ENCODE peak calls at places on chromosomes 16 and 17, in nine cellular contexts. T, U, Z, W, Q, D, V, E and A are unnamed samples.
A peak's percentile ranks its signal among the peaks of the same experiment; 100 is the strongest.

GRCh38 chr17:12765544-12765943 is 23.8 kb upstream of the ARHGAP44 start:
- DNase-seq in T (no peak), U (peak; percentile 40), Z (peak; percentile 46), W (peak; percentile 75), Q (no peak), D (peak; percentile 90), V (no peak), E (peak; percentile 86), A (no peak)

GRCh38 chr17:10733666-10734065 is 3.8 kb upstream of the TMEM220 start:
- DNase-seq in T (no peak), U (no peak), Z (no peak), W (no peak), Q (no peak), D (no peak), V (no peak), E (no peak), A (no peak)

GRCh38 chr16:2025251-2025650 is 1.5 kb upstream of the NHERF2 start:
- DNase-seq in T (no peak), U (no peak), Z (no peak), W (no peak), Q (peak; percentile 85), D (no peak), V (no peak), E (no peak), A (no peak)

GRCh38 chr16:50676684-50677225 is 4.4 kb downstream of the SNX20 start:
- DNase-seq in T (no peak), U (no peak), Z (no peak), W (no peak), Q (no peak), D (no peak), V (no peak), E (no peak), A (no peak)

GRCh38 chr16:53159781-53160436 is 105.1 kb downstream of the CHD9 start:
- DNase-seq in T (no peak), U (no peak), Z (no peak), W (peak; percentile 70), Q (no peak), D (peak; percentile 73), V (peak; percentile 65), E (peak; percentile 77), A (no peak)

GRCh38 chr17:56112086-56112485 is 41.2 kb upstream of the ANKFN1 start:
- DNase-seq in T (no peak), U (no peak), Z (no peak), W (peak; percentile 2), Q (no peak), D (no peak), V (no peak), E (peak; percentile 4), A (no peak)

GRCh38 chr16:75996491-75996890 is 270.2 kb upstream of the CPHXL start:
- DNase-seq in T (no peak), U (no peak), Z (no peak), W (no peak), Q (no peak), D (no peak), V (no peak), E (no peak), A (no peak)

GRCh38 chr16:82735176-82735575 is 108.4 kb downstream of the CDH13 start:
- DNase-seq in T (no peak), U (no peak), Z (no peak), W (no peak), Q (no peak), D (peak; percentile 14), V (no peak), E (no peak), A (no peak)

DNA sequence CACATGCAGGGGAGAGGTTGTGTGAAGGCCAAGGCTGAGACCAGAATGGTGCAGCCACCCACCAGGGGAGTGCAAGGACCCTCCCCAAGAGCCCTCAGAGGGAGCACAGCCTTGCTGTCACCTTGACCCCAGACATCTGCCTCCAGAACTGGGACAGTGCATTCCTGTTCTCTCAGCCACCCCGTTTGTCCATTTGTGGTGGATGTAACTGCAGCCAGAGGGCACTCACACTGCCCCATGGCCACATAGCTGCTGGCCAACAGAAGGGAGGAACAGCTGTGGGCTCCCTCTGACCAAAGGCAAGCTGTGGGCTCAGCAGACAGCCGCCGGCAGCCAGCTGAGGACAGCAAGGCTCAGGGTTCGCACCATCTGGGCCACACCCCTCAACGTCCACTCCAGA is 49.8 kb upstream of the KLHDC4 start:
- DNase-seq in T (no peak), U (no peak), Z (no peak), W (no peak), Q (no peak), D (no peak), V (peak; percentile 43), E (no peak), A (no peak)
- TF ChIP-seq CTCF in T (peak; percentile 33), U (no peak), Z (no peak), W (no peak), Q (no peak), D (no peak), V (peak; percentile 26), E (no peak), A (no peak)

GRCh38 chr17:32489320-32490100 is 2.7 kb downstream of the CDK5R1 start:
- DNase-seq in T (no peak), U (no peak), Z (no peak), W (no peak), Q (no peak), D (no peak), V (no peak), E (no peak), A (no peak)

GRCh38 chr17:32488604-32489180 is 1.9 kb downstream of the CDK5R1 start:
- DNase-seq in T (no peak), U (no peak), Z (no peak), W (no peak), Q (peak; percentile 20), D (no peak), V (no peak), E (no peak), A (no peak)

GRCh38 chr17:32488177-32488542 is 1.4 kb downstream of the CDK5R1 start:
- DNase-seq in T (no peak), U (no peak), Z (no peak), W (no peak), Q (no peak), D (no peak), V (no peak), E (no peak), A (no peak)

GRCh38 chr17:32491371-32492280 is 4.8 kb downstream of the CDK5R1 start:
- DNase-seq in T (no peak), U (no peak), Z (no peak), W (no peak), Q (peak; percentile 32), D (no peak), V (no peak), E (no peak), A (no peak)

DNA sequence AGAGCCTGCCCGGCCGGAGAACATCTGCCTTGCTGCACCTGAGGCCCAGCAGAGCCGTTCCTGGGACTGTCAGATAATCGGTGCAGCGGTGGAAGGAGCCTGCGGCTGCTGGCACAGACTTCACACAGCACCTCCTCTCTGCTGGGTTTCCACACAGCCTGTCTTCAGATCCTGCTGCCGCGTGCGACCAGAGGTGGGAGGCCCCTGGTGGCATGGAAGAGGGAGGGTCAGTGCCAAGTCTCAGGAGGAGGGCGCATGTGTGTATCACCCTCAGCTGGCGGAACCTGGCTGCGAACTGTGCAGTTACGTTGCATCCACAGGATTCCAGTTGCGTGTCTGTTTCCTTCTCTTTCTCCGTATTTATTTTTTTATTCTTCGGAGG is 3.3 kb downstream of the CDK5R1 start:
- DNase-seq in T (no peak), U (no peak), Z (no peak), W (no peak), Q (peak; percentile 48), D (no peak), V (no peak), E (no peak), A (no peak)
- TF ChIP-seq CTCF in T (no peak), U (no peak), Z (no peak), W (no peak), Q (no peak), D (no peak), V (no peak), E (no peak), A (no peak)

DNA sequence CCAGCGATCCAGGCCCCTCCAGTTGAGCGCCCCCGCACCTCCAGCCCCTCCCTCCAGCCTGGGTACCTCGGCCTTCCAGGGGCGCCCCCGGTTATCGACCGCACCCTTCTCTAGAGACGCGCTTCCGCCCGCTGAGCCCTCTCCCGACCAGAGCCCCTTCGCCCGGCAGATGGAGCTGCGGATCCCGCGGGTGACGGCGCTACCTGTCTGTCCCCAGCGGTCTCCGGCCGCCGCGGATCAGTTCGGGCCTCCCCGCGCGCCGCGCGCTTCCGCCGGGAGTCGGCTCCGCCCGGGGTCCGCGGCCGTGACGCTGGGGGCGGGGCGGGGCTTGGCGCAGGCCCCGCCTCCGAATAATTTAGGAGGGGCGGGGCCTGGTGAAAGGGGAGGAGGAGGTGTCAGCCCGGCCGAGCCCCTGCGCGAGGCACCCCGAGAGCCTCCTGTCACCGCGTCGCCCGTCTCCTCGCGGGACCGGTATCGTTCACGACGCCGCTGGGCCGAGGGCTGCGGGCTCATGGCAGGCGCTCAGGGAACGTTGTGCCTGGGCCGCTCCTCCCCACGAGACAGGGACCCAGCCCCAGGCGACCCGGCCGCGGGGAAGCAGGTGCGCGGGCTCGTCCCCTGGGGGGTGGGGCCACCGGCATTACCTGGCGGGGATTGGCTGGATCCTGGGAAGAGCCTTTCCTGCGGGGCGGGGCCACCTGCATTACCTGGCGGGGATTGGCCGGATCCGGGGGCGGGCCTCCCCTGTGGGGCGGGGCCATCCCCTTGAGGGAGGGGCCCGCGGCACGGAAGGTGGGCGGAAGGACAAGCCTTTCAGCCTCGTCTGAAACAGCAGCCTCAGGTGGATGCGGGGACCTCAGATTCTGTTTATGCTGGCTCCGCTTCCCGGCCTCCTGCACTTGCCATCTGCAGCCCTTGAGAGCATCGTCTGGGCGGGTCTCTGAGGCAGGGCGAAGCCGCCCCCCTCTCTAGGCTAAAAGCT is at the start of gene SPATA2L:
- DNase-seq in T (peak; percentile 86), U (peak; percentile 93), Z (peak; percentile 71), W (peak; percentile 97), Q (peak; percentile 98), D (peak; percentile 82), V (peak; percentile 98), E (peak; percentile 69), A (peak; percentile 95)
- TF ChIP-seq CTCF in T (peak; percentile 12), U (peak; percentile 15), Z (no peak), W (peak; percentile 34), Q (no peak), D (no peak), V (peak; percentile 28), E (peak; percentile 10), A (peak; percentile 35)

GRCh38 chr17:82415786-82416185 is 2.4 kb upstream of the HEXD start:
- DNase-seq in T (no peak), U (no peak), Z (no peak), W (no peak), Q (no peak), D (no peak), V (no peak), E (no peak), A (no peak)

GRCh38 chr17:82415336-82415735 is 2.8 kb upstream of the HEXD start:
- DNase-seq in T (no peak), U (no peak), Z (no peak), W (no peak), Q (peak; percentile 74), D (no peak), V (no peak), E (no peak), A (no peak)

GRCh38 chr17:82418001-82418986 is at the start of the genes HEXD and OGFOD3:
- DNase-seq in T (no peak), U (peak; percentile 87), Z (peak; percentile 69), W (peak; percentile 96), Q (peak; percentile 97), D (peak; percentile 86), V (peak; percentile 96), E (peak; percentile 71), A (peak; percentile 78)

GRCh38 chr17:82416264-82416663 is 1.9 kb upstream of the HEXD start:
- DNase-seq in T (no peak), U (no peak), Z (no peak), W (no peak), Q (no peak), D (no peak), V (no peak), E (no peak), A (no peak)

DNA sequence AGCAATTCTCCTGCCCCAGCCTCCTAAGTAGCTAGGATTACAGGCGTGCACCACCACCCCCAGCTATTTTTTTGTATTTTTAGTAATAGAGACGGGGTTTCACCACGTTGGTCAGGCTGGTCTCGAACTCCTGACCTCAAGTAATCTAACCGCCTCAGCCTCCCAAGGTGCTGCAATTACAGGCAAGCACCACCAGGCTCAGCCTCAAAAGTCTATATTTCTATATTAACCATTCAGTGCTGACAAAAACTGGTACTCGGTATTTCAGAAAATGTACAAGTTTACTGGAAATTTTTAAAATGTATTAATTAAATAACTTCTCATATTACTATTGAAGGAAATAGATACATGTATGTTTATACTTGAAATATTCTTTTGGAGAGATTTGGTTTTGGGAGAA is 1.4 kb upstream of the HEXD start:
- DNase-seq in T (no peak), U (no peak), Z (no peak), W (no peak), Q (no peak), D (no peak), V (no peak), E (no peak), A (no peak)
- TF ChIP-seq CTCF in T (no peak), U (no peak), Z (no peak), W (no peak), Q (no peak), D (no peak), V (peak; percentile 22), E (peak; percentile 21), A (peak; percentile 23)